ENCODE peak calls at places on chromosomes 3 and 15, in eight cellular contexts. C is adrenal gland; F is tibial artery; J is CD8-positive, alpha-beta T cell; Y is effector memory CD8-positive, alpha-beta T cell; I is GM20000; A is activated T-cell treated with anti-CD3 and anti-CD28 coated beads for 1 hour; H is HFFc6. P is an unnamed sample.

GRCh38 chr3:186534113-186534669 is 10.0 kb downstream of the CRYGS start:
- DNase-seq in A (no peak), Y (peak), C (no peak), H (no peak), J (no peak), F (no peak), I (peak), P (no peak)

GRCh38 chr3:31610700-31611275 is 78.1 kb downstream of the STT3B start:
- DNase-seq in H (peak), A (no peak), F (no peak), C (no peak), I (no peak), J (no peak), Y (no peak), P (peak)

GRCh38 chr15:51093865-51094605 is 671 bp downstream of the TNFAIP8L3 start:
- DNase-seq in A (no peak), H (no peak), J (no peak), F (peak), C (no peak), Y (no peak), I (peak), P (peak)

GRCh38 chr3:33032937-33033336 is 64.0 kb downstream of the GLB1 start:
- DNase-seq in C (no peak), Y (no peak), A (no peak), F (no peak), H (peak), J (no peak), I (no peak), P (no peak)

GRCh38 chr3:53721187-53721946 is 124.9 kb downstream of the CHDH start:
- DNase-seq in F (no peak), H (peak), A (no peak), C (no peak), I (no peak), J (no peak), Y (no peak), P (peak)

GRCh38 chr3:21860657-21861056 is 109.6 kb upstream of the ZNF385D start:
- DNase-seq in A (no peak), F (no peak), J (no peak), I (no peak), H (no peak), Y (no peak), C (no peak), P (no peak)

GRCh38 chr3:11613851-11614491 is 29.7 kb downstream of the VGLL4 start:
- DNase-seq in F (no peak), J (no peak), H (no peak), Y (no peak), A (no peak), I (no peak), C (no peak), P (no peak)

GRCh38 chr3:95926904-95927501 is 887.4 kb upstream of the EPHA6 start:
- DNase-seq in C (no peak), J (no peak), H (no peak), F (no peak), A (no peak), I (no peak), Y (no peak), P (peak)

GRCh38 chr3:159711560-159712333 is 276.9 kb upstream of the IL12A start:
- DNase-seq in J (no peak), H (peak), C (peak), F (peak), I (no peak), A (no peak), Y (no peak), P (peak)